ENCODE peak calls at places on chromosomes 13 and 19, in ten cellular contexts. One of them, this sample, is unnamed.

GRCh38 chr13:111567637-111568036 is 247.2 kb downstream of the TEX29 start:
- DNase-seq in renal cortical epithelial cell: no peak
- DNase-seq in sigmoid colon: no peak
- DNase-seq in cardiac muscle cell: no peak
- DNase-seq in T-helper 1 cell: no peak
- DNase-seq in dorsolateral prefrontal cortex: no peak
- DNase-seq in NAMALWA: no peak
- DNase-seq in DMS153: no peak
- DNase-seq in NCI-H2081: no peak
- DNase-seq in RPMI7951: no peak
- DNase-seq in this sample: no peak

GRCh38 chr19:39052243-39052746 is 19.9 kb upstream of the FBXO27 start:
- DNase-seq in renal cortical epithelial cell: no peak
- DNase-seq in sigmoid colon: peak; percentile 72
- DNase-seq in cardiac muscle cell: peak; percentile 71
- DNase-seq in T-helper 1 cell: peak; percentile 58
- DNase-seq in dorsolateral prefrontal cortex: peak; percentile 83
- DNase-seq in NAMALWA: peak; percentile 62
- DNase-seq in DMS153: no peak
- DNase-seq in NCI-H2081: peak; percentile 2
- DNase-seq in RPMI7951: peak; percentile 52
- DNase-seq in this sample: peak; percentile 77

GRCh38 chr19:15101479-15102082 is 5.6 kb upstream of the SYDE1 start:
- DNase-seq in renal cortical epithelial cell: peak; percentile 51
- DNase-seq in sigmoid colon: no peak
- DNase-seq in cardiac muscle cell: peak; percentile 48
- DNase-seq in T-helper 1 cell: no peak
- DNase-seq in dorsolateral prefrontal cortex: no peak
- DNase-seq in NAMALWA: peak; percentile 70
- DNase-seq in DMS153: no peak
- DNase-seq in NCI-H2081: peak; percentile 30
- DNase-seq in RPMI7951: peak; percentile 44
- DNase-seq in this sample: peak; percentile 58

GRCh38 chr13:87999141-87999765 is 328.1 kb downstream of the SLITRK5 start:
- DNase-seq in renal cortical epithelial cell: peak; percentile 97
- DNase-seq in sigmoid colon: no peak
- DNase-seq in cardiac muscle cell: no peak
- DNase-seq in T-helper 1 cell: no peak
- DNase-seq in dorsolateral prefrontal cortex: no peak
- DNase-seq in NAMALWA: no peak
- DNase-seq in DMS153: no peak
- DNase-seq in NCI-H2081: no peak
- DNase-seq in RPMI7951: no peak
- DNase-seq in this sample: no peak

GRCh38 chr19:29927944-29928669 is 13.9 kb upstream of the URI1 start:
- DNase-seq in renal cortical epithelial cell: no peak
- DNase-seq in sigmoid colon: no peak
- DNase-seq in cardiac muscle cell: peak; percentile 29
- DNase-seq in T-helper 1 cell: no peak
- DNase-seq in dorsolateral prefrontal cortex: no peak
- DNase-seq in NAMALWA: no peak
- DNase-seq in DMS153: no peak
- DNase-seq in NCI-H2081: no peak
- DNase-seq in RPMI7951: peak; percentile 15
- DNase-seq in this sample: no peak

GRCh38 chr13:48493851-48494250 is 39.0 kb downstream of the RCBTB2 start:
- DNase-seq in renal cortical epithelial cell: peak; percentile 74
- DNase-seq in sigmoid colon: no peak
- DNase-seq in cardiac muscle cell: no peak
- DNase-seq in T-helper 1 cell: no peak
- DNase-seq in dorsolateral prefrontal cortex: no peak
- DNase-seq in NAMALWA: no peak
- DNase-seq in DMS153: no peak
- DNase-seq in NCI-H2081: peak; percentile 42
- DNase-seq in RPMI7951: peak; percentile 48
- DNase-seq in this sample: no peak

GRCh38 chr19:4847190-4847973 is 15.9 kb upstream of the TICAM1 start:
- DNase-seq in renal cortical epithelial cell: no peak
- DNase-seq in sigmoid colon: no peak
- DNase-seq in cardiac muscle cell: no peak
- DNase-seq in T-helper 1 cell: no peak
- DNase-seq in dorsolateral prefrontal cortex: no peak
- DNase-seq in NAMALWA: no peak
- DNase-seq in DMS153: no peak
- DNase-seq in NCI-H2081: no peak
- DNase-seq in RPMI7951: no peak
- DNase-seq in this sample: no peak

GRCh38 chr13:112246731-112247470 is 129.3 kb upstream of the SPACA7 start:
- DNase-seq in renal cortical epithelial cell: no peak
- DNase-seq in sigmoid colon: peak; percentile 34
- DNase-seq in cardiac muscle cell: no peak
- DNase-seq in T-helper 1 cell: no peak
- DNase-seq in dorsolateral prefrontal cortex: no peak
- DNase-seq in NAMALWA: no peak
- DNase-seq in DMS153: no peak
- DNase-seq in NCI-H2081: no peak
- DNase-seq in RPMI7951: no peak
- DNase-seq in this sample: no peak

This sample was measured in D341Med.